ENCODE peak calls at places on chromosomes 1 and 21, in six cellular contexts. K is C1 segment of cervical spinal cord; S is GM12892; R is stimulated activated naive B cell treated with anti-CD40 and anti-IgM and Interleukin-4, amounts not matched to agents 10 μg/mL and 1 μg/mL and 100 μg/mL, for 72 hours; P is DMS79 treated with DMSO at 0.1 percent for 48 hours; V is activated effector memory CD4-positive, alpha-beta T cell treated with Interleukin-2 at 50 U/mL for 16 hours. I is an unnamed sample.

GRCh38 chr1:155531624-155532023 is 31.0 kb downstream of the ASH1L start:
- DNase-seq in S (no peak), K (no peak), V (no peak), P (no peak), R (no peak), I (no peak)

GRCh38 chr1:24384251-24385090 is 29.1 kb downstream of the STPG1 start:
- DNase-seq in R (no peak), P (peak), V (no peak), S (peak), K (no peak), I (peak)

GRCh38 chr1:51520700-51521248 is 1.7 kb upstream of the EPS15 start:
- DNase-seq in S (no peak), R (no peak), V (no peak), P (no peak), K (no peak), I (no peak)

GRCh38 chr1:185400057-185400456 is 83.0 kb upstream of the IVNS1ABP start:
- DNase-seq in V (no peak), K (no peak), P (no peak), R (no peak), S (no peak), I (no peak)

GRCh38 chr1:182739545-182739944 is 50.0 kb upstream of the NPL start:
- DNase-seq in K (no peak), R (no peak), V (no peak), P (no peak), S (no peak), I (no peak)

GRCh38 chr1:54542120-54542961 is 5.7 kb upstream of the ACOT11 start:
- DNase-seq in K (peak), R (peak), P (peak), V (peak), S (no peak), I (no peak)

GRCh38 chr1:150876111-150876434 is 326 bp downstream of the ARNT start:
- DNase-seq in P (peak), R (no peak), S (no peak), K (no peak), V (no peak), I (no peak)

GRCh38 chr1:6743189-6744101 is 41.8 kb upstream of the CAMTA1 start:
- DNase-seq in R (peak), K (peak), S (peak), V (no peak), P (peak), I (peak)

GRCh38 chr1:33624991-33625870 is 152.8 kb downstream of the ZSCAN20 start:
- DNase-seq in S (no peak), R (no peak), V (no peak), P (no peak), K (no peak), I (no peak)

GRCh38 chr21:42597487-42598158 is 55.8 kb upstream of the PDE9A start:
- DNase-seq in R (no peak), V (no peak), S (no peak), P (no peak), K (no peak), I (no peak)

GRCh38 chr1:80731241-80731894 is 1069.4 kb upstream of the ADGRL2 start:
- DNase-seq in R (no peak), K (no peak), S (no peak), V (no peak), P (no peak), I (no peak)

GRCh38 chr1:228964178-228964819 is 229.0 kb downstream of the RHOU start:
- DNase-seq in S (no peak), K (no peak), P (no peak), V (no peak), R (no peak), I (no peak)

GRCh38 chr1:3684031-3684430 is 31.7 kb downstream of the TP73 start:
- DNase-seq in P (no peak), S (no peak), K (no peak), R (no peak), V (no peak), I (no peak)

GRCh38 chr1:241022366-241022765 is 334.6 kb downstream of the RGS7 start:
- DNase-seq in V (no peak), K (no peak), R (no peak), P (no peak), S (no peak), I (no peak)

GRCh38 chr21:21907271-21907670 is 909.1 kb downstream of the NCAM2 start:
- DNase-seq in V (no peak), P (no peak), K (no peak), S (no peak), R (no peak), I (no peak)

GRCh38 chr21:38797470-38797869 is 8.3 kb upstream of the ETS2 start:
- DNase-seq in P (no peak), S (no peak), K (no peak), V (no peak), R (no peak), I (peak)

I was measured in CD14-positive monocyte.